ENCODE peak calls at places on chromosomes 1 and 21, in six cellular contexts. A is AG10803, M is NCI-H2107, Y is T-helper 2 cell, E is foreskin melanocyte, P is adipocyte. S is an unnamed sample.
A peak's percentile ranks its signal among the peaks of the same experiment; 100 is the strongest.

GRCh38 chr1:176696109-176696508 is 233.1 kb downstream of the PAPPA2 start:
- DNase-seq in A (no peak), M (peak; percentile 91), Y (no peak), E (no peak), P (no peak), S (no peak)

GRCh38 chr1:37763791-37764741 is 854 bp downstream of the EPHA10 start:
- DNase-seq in A (peak; percentile 11), M (no peak), Y (no peak), E (no peak), P (peak; percentile 70), S (no peak)

GRCh38 chr21:36700961-36701911 is 2.3 kb downstream of the SIM2 start:
- DNase-seq in A (no peak), M (no peak), Y (no peak), E (no peak), P (no peak), S (no peak)

GRCh38 chr1:153957744-153958110 is 685 bp downstream of the CRTC2 start:
- DNase-seq in A (no peak), M (no peak), Y (peak; percentile 65), E (no peak), P (peak; percentile 54), S (no peak)

GRCh38 chr1:153608742-153609584 is 4.0 kb downstream of the S100A16 start:
- DNase-seq in A (peak; percentile 86), M (no peak), Y (no peak), E (peak; percentile 97), P (peak; percentile 82), S (no peak)

GRCh38 chr1:2025491-2025981 is 6.4 kb downstream of the GABRD start:
- DNase-seq in A (no peak), M (no peak), Y (no peak), E (no peak), P (no peak), S (no peak)

GRCh38 chr1:8285103-8285502 is 32.8 kb upstream of the SLC45A1 start:
- DNase-seq in A (no peak), M (no peak), Y (no peak), E (no peak), P (no peak), S (no peak)

GRCh38 chr21:44779417-44780139 is 22.0 kb downstream of the UBE2G2 start:
- DNase-seq in A (no peak), M (no peak), Y (no peak), E (peak; percentile 32), P (no peak), S (no peak)

GRCh38 chr1:33641099-33641830 is 168.8 kb downstream of the ZSCAN20 start:
- DNase-seq in A (peak; percentile 59), M (no peak), Y (no peak), E (no peak), P (peak; percentile 15), S (no peak)

GRCh38 chr21:28385845-28386244 is 606.8 kb downstream of the LTN1 start:
- DNase-seq in A (no peak), M (no peak), Y (no peak), E (no peak), P (no peak), S (no peak)